ENCODE peak calls at places on chromosomes 7 and 10, in seven cellular contexts. R is IMR-90; X is HCT116; W is mesenchymal stem cell; K is spleen; A is PC-3; L is CD8-positive, alpha-beta memory T cell. F is an unnamed sample. For H3K4me1, the result is how much of the 10 kb centered on the place peaks cover.

GRCh38 chr7:5532520-5533335 is 109.1 kb upstream of the TNRC18 start:
- DNase-seq in R (no peak), X (no peak), W (no peak), K (peak), A (no peak), L (peak), F (peak)

GRCh38 chr7:45701701-45702460 is 127.7 kb downstream of the ADCY1 start:
- DNase-seq in R (no peak), X (no peak), W (no peak), K (peak), A (no peak), L (no peak), F (no peak)

GRCh38 chr10:129958118-129958685 is 5.9 kb downstream of the EBF3 start:
- DNase-seq in R (no peak), X (no peak), W (no peak), K (no peak), A (no peak), L (no peak), F (no peak)

GRCh38 chr7:134750083-134751062 is 29.1 kb upstream of the CALD1 start:
- DNase-seq in R (peak), X (peak), W (no peak), K (no peak), A (peak), L (peak), F (peak)

GRCh38 chr7:6252310-6252709 is 20.1 kb downstream of the CYTH3 start:
- DNase-seq in R (peak), X (no peak), W (peak), K (no peak), A (no peak), L (no peak), F (no peak)

GRCh38 chr10:91043173-91043910 is 122.5 kb upstream of the ANKRD1 start:
- DNase-seq in R (peak), X (peak), W (peak), K (no peak), A (peak), L (no peak), F (no peak)

GRCh38 chr7:74015670-74016069 is 12.3 kb upstream of the ELN start:
- DNase-seq in R (no peak), X (no peak), W (no peak), K (no peak), A (peak), L (no peak), F (no peak)

GRCh38 chr7:157996359-157997079 is 591.1 kb downstream of the PTPRN2 start:
- DNase-seq in R (no peak), X (no peak), W (no peak), K (peak), A (no peak), L (no peak), F (no peak)

GRCh38 chr10:102449321-102450123 is 1.8 kb downstream of the C10orf95 start:
- DNase-seq in R (no peak), X (peak), W (peak), K (peak), A (peak), L (peak), F (peak)

GRCh38 chr7:1843271-1843861 is 173.3 kb downstream of the ELFN1 start:
- DNase-seq in R (peak), X (no peak), W (peak), K (peak), A (no peak), L (peak), F (no peak)

DNA sequence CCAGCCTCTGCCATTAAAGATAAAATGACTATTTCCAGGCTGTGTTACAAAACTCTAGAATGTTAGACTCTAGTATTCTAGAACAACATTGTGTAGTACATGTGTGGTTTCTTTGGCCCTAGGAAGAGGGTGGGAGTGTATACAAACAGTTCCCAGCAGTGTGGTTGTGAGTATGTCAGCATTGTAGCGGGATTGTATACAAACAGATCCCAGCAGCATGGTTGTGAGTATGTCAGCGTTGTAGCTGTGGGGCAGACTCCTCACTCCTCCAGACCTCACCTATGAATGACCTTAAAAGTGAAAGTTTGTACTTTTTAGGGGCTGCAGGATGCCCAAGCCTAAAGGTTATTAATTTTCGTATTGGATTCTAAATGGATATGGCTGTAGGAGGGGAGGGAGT is 6.9 kb upstream of the ACSL5 start:
- DNase-seq in R (no peak), X (no peak), W (peak), K (no peak), A (no peak), L (no peak), F (no peak)
- H3K4me1 ChIP-seq in R (under half), X (half or more), W (under half), K (under half), A (under half), L (under half), F (under half)

DNA sequence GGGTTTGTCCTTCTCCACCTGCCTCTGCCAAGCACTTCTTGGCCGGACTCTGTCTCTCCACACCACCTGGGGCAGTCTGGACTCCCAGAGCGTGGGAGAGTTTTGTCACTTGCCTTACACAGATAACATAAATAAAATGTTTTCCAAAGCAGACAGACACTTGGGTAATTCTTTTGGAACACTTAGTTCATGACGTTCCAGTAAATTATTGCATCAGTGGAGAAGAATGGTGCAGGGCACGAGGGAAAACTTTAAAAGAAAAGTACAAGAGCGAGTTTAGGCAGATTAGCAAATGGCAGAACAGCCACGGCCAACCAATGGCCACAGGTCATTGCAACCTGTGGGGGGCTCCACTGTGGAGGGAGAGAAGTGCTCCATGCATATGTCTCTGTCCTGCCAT is 170.6 kb upstream of the GRB10 start:
- DNase-seq in R (no peak), X (no peak), W (peak), K (no peak), A (no peak), L (no peak), F (no peak)
- H3K4me3 ChIP-seq in R (no peak), X (no peak), W (peak), K (no peak), A (no peak), L (no peak), F (no peak)

GRCh38 chr7:70588610-70589009 is 543.3 kb upstream of the GALNT17 start:
- DNase-seq in R (no peak), X (no peak), W (no peak), K (no peak), A (no peak), L (no peak), F (no peak)
- H3K4me1 ChIP-seq in R (under half), X (under half), W (under half), K (under half), A (under half), L (under half), F (under half)

GRCh38 chr7:23712368-23713284 is 2.6 kb downstream of the STK31 start:
- DNase-seq in R (peak), X (peak), W (peak), K (no peak), A (peak), L (no peak), F (no peak)

GRCh38 chr7:23714579-23714978 is 4.6 kb downstream of the STK31 start:
- DNase-seq in R (no peak), X (no peak), W (no peak), K (no peak), A (no peak), L (no peak), F (no peak)

GRCh38 chr7:23709081-23709746 is 805 bp upstream of the STK31 start:
- DNase-seq in R (no peak), X (no peak), W (no peak), K (no peak), A (peak), L (no peak), F (no peak)

GRCh38 chr7:23713285-23714235 is 3.5 kb downstream of the STK31 start:
- DNase-seq in R (peak), X (no peak), W (peak), K (no peak), A (peak), L (no peak), F (no peak)

GRCh38 chr7:23710000-23710399 is at the start of gene STK31:
- DNase-seq in R (no peak), X (no peak), W (no peak), K (no peak), A (no peak), L (no peak), F (no peak)
- H3K4me3 ChIP-seq in R (no peak), X (no peak), W (no peak), K (no peak), A (no peak), L (no peak), F (no peak)

DNA sequence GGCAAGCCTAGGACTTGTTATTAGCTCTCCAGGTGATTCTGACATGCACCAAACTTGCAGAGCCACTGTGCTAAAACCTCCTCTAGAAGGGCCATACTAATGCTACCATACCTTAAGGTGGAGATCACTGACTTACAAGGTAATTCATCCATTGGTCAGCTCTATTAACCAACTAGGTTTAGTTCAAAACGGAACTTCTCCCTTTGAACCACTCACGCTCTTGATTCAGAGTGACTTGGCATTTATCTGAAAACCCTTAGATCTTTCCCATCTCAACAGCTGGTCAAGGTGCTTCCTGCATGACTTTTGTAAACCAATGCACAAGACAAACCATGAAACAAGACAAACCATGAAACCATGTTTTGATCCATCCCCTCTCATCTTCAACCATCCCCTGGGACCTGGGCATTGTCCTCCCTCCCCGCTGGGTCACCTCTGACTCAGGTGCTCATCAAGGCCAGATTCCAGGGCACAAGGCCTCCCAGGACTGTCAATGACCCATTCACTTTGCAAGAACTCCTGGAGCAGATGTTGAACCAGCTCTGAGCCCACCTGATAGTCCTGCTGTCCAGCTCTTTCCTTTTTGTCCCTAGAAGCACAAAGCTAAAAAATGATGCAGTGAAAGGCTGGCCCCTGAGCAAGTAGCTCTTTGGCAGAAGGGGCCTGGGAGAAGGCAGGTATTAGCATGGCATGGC is 18.8 kb downstream of the IMPDH1 start:
- DNase-seq in R (no peak), X (no peak), W (no peak), K (no peak), A (no peak), L (no peak), F (no peak)
- H3K4me1 ChIP-seq in R (under half), X (under half), W (under half), K (under half), A (under half), L (under half), F (under half)

GRCh38 chr7:140435252-140435895 is 31.5 kb downstream of the RAB19 start:
- DNase-seq in R (no peak), X (no peak), W (no peak), K (peak), A (no peak), L (no peak), F (no peak)
- H3K4me3 ChIP-seq in R (no peak), X (no peak), W (no peak), K (no peak), A (no peak), L (no peak), F (no peak)

DNA sequence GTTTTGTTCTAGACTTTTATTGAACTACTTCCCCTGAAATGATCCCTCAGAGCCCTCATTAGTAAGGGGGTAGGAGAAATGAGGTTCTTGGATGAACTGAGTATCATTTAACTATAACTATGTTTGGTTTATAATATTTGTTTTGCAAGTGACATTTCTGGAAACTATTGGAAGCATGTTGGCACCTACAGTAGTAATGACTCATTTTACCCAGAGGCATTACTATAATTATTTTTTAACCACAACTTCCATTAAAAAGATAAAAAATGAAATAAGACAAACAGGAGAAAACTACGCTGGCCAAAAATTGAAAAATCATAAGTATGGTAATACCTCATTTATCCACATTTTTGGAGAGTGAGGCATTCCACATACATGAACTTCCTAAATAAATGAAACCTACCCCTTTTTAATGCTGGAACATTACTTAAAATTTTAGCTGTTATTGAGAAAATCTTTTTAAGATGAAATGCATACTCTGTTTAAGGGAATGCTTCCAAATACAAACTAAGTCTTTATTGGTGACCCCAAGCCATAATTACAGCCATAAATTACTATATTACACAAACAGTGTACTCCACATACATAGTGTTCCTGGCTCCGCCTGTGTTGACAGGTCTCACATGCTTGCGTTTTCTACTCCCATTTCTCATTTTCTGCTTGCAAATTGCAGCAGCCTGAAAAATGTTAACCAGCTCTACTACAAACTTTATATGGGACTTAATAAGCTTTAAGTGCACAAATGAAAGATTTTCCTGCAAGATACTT is 84.6 kb upstream of the CAPZA2 start:
- DNase-seq in R (peak), X (no peak), W (no peak), K (no peak), A (peak), L (no peak), F (no peak)
- H3K4me1 ChIP-seq in R (under half), X (half or more), W (under half), K (under half), A (half or more), L (under half), F (under half)

GRCh38 chr10:103951942-103952341 is 15.0 kb upstream of the SLK start:
- DNase-seq in R (no peak), X (no peak), W (no peak), K (no peak), A (no peak), L (no peak), F (no peak)
- H3K4me3 ChIP-seq in R (no peak), X (no peak), W (no peak), K (no peak), A (no peak), L (no peak), F (no peak)

GRCh38 chr10:26858707-26859034 is 2.1 kb downstream of the ABI1 start:
- DNase-seq in R (no peak), X (no peak), W (no peak), K (no peak), A (peak), L (no peak), F (no peak)
- H3K4me1 ChIP-seq in R (under half), X (under half), W (under half), K (half or more), A (under half), L (under half), F (under half)

F was measured in CD8-positive, alpha-beta T cell.